ENCODE peak calls at places on chromosome 1, in four cellular contexts. V, W, C and T are unnamed samples.

GRCh38 chr1:44029260-44029910 is 1.9 kb downstream of the SLC6A9 start:
- DNase-seq in C (peak; percentile 58), V (no peak), W (peak; percentile 69), T (no peak)

GRCh38 chr1:236108027-236108648 is 34.2 kb upstream of the GPR137B start:
- DNase-seq in W (no peak), C (no peak), V (no peak), T (no peak)

GRCh38 chr1:245888809-245889208 is 618.3 kb downstream of the SMYD3 start:
- DNase-seq in V (no peak), W (no peak), C (no peak), T (no peak)

GRCh38 chr1:232511172-232511571 is 118.8 kb downstream of the SIPA1L2 start:
- DNase-seq in C (peak; percentile 3), W (no peak), V (no peak), T (no peak)

GRCh38 chr1:3070654-3071506 is 1.9 kb downstream of the PRDM16 start:
- DNase-seq in V (no peak), C (no peak), W (peak; percentile 52), T (no peak)

GRCh38 chr1:155253797-155254196 is 1.5 kb downstream of the ENTREP3 start:
- DNase-seq in V (no peak), C (no peak), W (no peak), T (no peak)

GRCh38 chr1:53249706-53250105 is 11.4 kb upstream of the MAGOH start:
- DNase-seq in V (no peak), W (no peak), C (no peak), T (no peak)

GRCh38 chr1:150194381-150195031 is 41.4 kb downstream of the ANP32E start:
- DNase-seq in C (no peak), W (no peak), V (no peak), T (no peak)

GRCh38 chr1:54107131-54107530 is 45.7 kb downstream of the CDCP2 start:
- DNase-seq in W (no peak), C (no peak), V (no peak), T (no peak)

GRCh38 chr1:38025233-38025632 is 12.7 kb downstream of the UTP11 start:
- DNase-seq in W (no peak), V (no peak), C (no peak), T (no peak)

GRCh38 chr1:237133921-237134320 is 91.9 kb downstream of the RYR2 start:
- DNase-seq in W (no peak), C (no peak), V (no peak), T (no peak)

GRCh38 chr1:232853994-232854532 is 48.8 kb downstream of the MAP10 start:
- DNase-seq in C (no peak), V (no peak), W (no peak), T (no peak)

GRCh38 chr1:230186003-230186863 is 119.2 kb downstream of the GALNT2 start:
- DNase-seq in W (peak; percentile 85), C (peak; percentile 98), V (no peak), T (no peak)

GRCh38 chr1:159881930-159882839 is 17.8 kb downstream of the CFAP45 start:
- DNase-seq in C (peak; percentile 80), V (no peak), W (peak; percentile 82), T (peak; percentile 42)